ENCODE peak calls at places on chromosome 7, in six cellular contexts. D, B, T, C, J and H are unnamed samples.
A peak's percentile ranks its signal among the peaks of the same experiment; 100 is the strongest.

GRCh38 chr7:150722403-150723065 is 6.1 kb downstream of the GIMAP1 start:
- DNase-seq in D (no peak), B (no peak), T (no peak), C (no peak), J (no peak), H (no peak)

GRCh38 chr7:18685961-18686360 is 190.4 kb downstream of the HDAC9 start:
- DNase-seq in D (no peak), B (no peak), T (no peak), C (no peak), J (no peak), H (no peak)

GRCh38 chr7:116990056-116990455 is 36.8 kb downstream of the ST7 start:
- DNase-seq in D (no peak), B (no peak), T (no peak), C (no peak), J (no peak), H (no peak)

GRCh38 chr7:36207451-36208291 is 54.6 kb downstream of the EEPD1 start:
- DNase-seq in D (peak; percentile 79), B (no peak), T (peak; percentile 66), C (peak; percentile 54), J (peak; percentile 23), H (peak; percentile 63)

GRCh38 chr7:155764432-155764798 is 47.8 kb downstream of the SHH start:
- DNase-seq in D (no peak), B (no peak), T (no peak), C (no peak), J (peak; percentile 32), H (no peak)

GRCh38 chr7:127702938-127703337 is 50.9 kb downstream of the SND1 start:
- DNase-seq in D (no peak), B (no peak), T (no peak), C (peak; percentile 52), J (no peak), H (no peak)

GRCh38 chr7:151342811-151343210 is 1.2 kb downstream of the NUB1 start:
- DNase-seq in D (no peak), B (no peak), T (no peak), C (no peak), J (no peak), H (no peak)

GRCh38 chr7:64869912-64870562 is 33.0 kb upstream of the ZNF273 start:
- DNase-seq in D (no peak), B (no peak), T (no peak), C (no peak), J (no peak), H (no peak)

GRCh38 chr7:94656658-94656924 is 658 bp upstream of the SGCE start:
- DNase-seq in D (no peak), B (no peak), T (no peak), C (no peak), J (no peak), H (no peak)

GRCh38 chr7:123208793-123209192 is 9.0 kb upstream of the SLC13A1 start:
- DNase-seq in D (no peak), B (no peak), T (no peak), C (no peak), J (no peak), H (no peak)

GRCh38 chr7:129825554-129826267 is 127.0 kb downstream of the UBE2H start:
- DNase-seq in D (peak; percentile 88), B (peak; percentile 85), T (peak; percentile 93), C (peak; percentile 88), J (peak; percentile 91), H (peak; percentile 93)

GRCh38 chr7:135151162-135151932 is 3.5 kb downstream of the TMEM140 start:
- DNase-seq in D (no peak), B (no peak), T (no peak), C (no peak), J (no peak), H (no peak)

GRCh38 chr7:140403878-140404564 is at the start of gene RAB19:
- DNase-seq in D (no peak), B (peak; percentile 51), T (no peak), C (no peak), J (peak; percentile 57), H (no peak)

GRCh38 chr7:106377847-106378361 is 93.1 kb upstream of the NAMPT start:
- DNase-seq in D (no peak), B (no peak), T (no peak), C (no peak), J (no peak), H (no peak)

GRCh38 chr7:120675076-120675475 is 182.9 kb downstream of the TSPAN12 start:
- DNase-seq in D (no peak), B (no peak), T (no peak), C (no peak), J (no peak), H (no peak)

GRCh38 chr7:2112261-2113203 is 120.2 kb downstream of the MAD1L1 start:
- DNase-seq in D (no peak), B (no peak), T (no peak), C (no peak), J (no peak), H (no peak)

GRCh38 chr7:152355474-152356057 is 80.2 kb downstream of the KMT2C start:
- DNase-seq in D (no peak), B (no peak), T (no peak), C (no peak), J (no peak), H (no peak)

GRCh38 chr7:39431242-39431641 is 135.0 kb upstream of the YAE1 start:
- DNase-seq in D (no peak), B (no peak), T (no peak), C (no peak), J (no peak), H (no peak)

GRCh38 chr7:47067215-47067614 is 514.7 kb downstream of the TNS3 start:
- DNase-seq in D (no peak), B (no peak), T (no peak), C (no peak), J (no peak), H (no peak)

DNA sequence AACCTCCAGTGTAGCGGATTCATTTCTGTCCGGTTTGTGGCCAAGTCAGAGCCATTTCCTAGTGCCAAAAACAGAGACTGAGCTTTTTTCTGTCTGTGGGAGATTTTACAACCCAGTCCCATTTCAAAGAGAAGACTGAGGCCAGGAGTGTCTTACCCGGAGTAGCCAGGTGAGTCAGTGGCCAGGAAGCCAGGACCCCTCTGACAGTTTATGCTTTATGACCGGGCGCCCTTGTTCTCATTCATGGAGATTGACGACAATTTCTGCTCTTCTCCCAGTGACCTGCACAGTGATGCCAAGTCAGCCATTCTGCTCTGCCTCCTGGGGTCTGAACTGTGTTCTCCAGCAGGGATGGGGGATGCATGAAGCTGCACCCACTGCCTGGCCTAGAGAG is 681 bp upstream of the INMT start:
- DNase-seq in D (no peak), B (no peak), T (no peak), C (no peak), J (no peak), H (no peak)
- H3K27ac ChIP-seq in D (peak overlapping the region; percentile 78), B (peak overlapping the region; percentile 60), T (no peak overlapping the region), C (peak overlapping the region; percentile 71), J (no peak overlapping the region), H (no peak overlapping the region)

GRCh38 chr7:128745706-128746105 is 6.5 kb downstream of the CALU start:
- DNase-seq in D (no peak), B (no peak), T (no peak), C (no peak), J (no peak), H (no peak)

GRCh38 chr7:128743112-128743772 is 4.1 kb downstream of the CALU start:
- DNase-seq in D (no peak), B (no peak), T (no peak), C (no peak), J (no peak), H (no peak)

GRCh38 chr7:128742206-128742605 is 3.0 kb downstream of the CALU start:
- DNase-seq in D (no peak), B (no peak), T (no peak), C (no peak), J (no peak), H (no peak)

GRCh38 chr7:128741491-128741890 is 2.3 kb downstream of the CALU start:
- DNase-seq in D (no peak), B (no peak), T (no peak), C (no peak), J (no peak), H (no peak)

GRCh38 chr7:128744366-128744905 is 5.3 kb downstream of the CALU start:
- DNase-seq in D (no peak), B (no peak), T (no peak), C (no peak), J (no peak), H (no peak)
- H3K27ac ChIP-seq in D (no peak overlapping the region), B (no peak overlapping the region), T (no peak overlapping the region), C (no peak overlapping the region), J (no peak overlapping the region), H (no peak overlapping the region)

DNA sequence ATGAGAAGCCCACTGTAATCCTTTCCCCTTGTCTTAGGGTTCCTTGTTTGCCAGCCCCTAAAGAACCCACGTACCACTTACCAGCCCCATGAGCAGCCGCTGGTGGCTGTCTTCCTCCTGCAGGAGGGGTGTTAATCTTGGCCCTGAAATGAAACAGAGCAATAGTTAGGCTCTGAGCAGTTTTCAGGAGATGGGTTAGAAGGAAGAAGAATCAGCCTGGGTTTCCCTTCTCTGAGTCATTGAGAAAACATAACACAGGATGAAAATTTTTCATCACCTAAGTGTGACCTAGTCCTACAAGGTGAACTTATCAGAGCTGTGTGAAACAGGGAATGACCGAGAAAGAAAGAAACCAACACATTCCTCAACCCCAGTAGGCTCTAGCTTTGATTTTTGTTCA is 90.0 kb downstream of the GSAP start:
- DNase-seq in D (no peak), B (no peak), T (no peak), C (no peak), J (no peak), H (no peak)
- H3K27ac ChIP-seq in D (no peak overlapping the region), B (no peak overlapping the region), T (no peak overlapping the region), C (no peak overlapping the region), J (no peak overlapping the region), H (no peak overlapping the region)

GRCh38 chr7:23468721-23469149 is 1.6 kb downstream of the IGF2BP3 start:
- DNase-seq in D (no peak), B (no peak), T (no peak), C (no peak), J (no peak), H (no peak)

GRCh38 chr7:23470290-23471089 is at the start of gene IGF2BP3:
- DNase-seq in D (no peak), B (no peak), T (no peak), C (no peak), J (no peak), H (no peak)

GRCh38 chr7:23467731-23468720 is 2.3 kb downstream of the IGF2BP3 start:
- DNase-seq in D (no peak), B (no peak), T (no peak), C (no peak), J (no peak), H (no peak)

GRCh38 chr7:23469961-23470250 is 385 bp downstream of the IGF2BP3 start:
- DNase-seq in D (no peak), B (no peak), T (no peak), C (no peak), J (no peak), H (no peak)

DNA sequence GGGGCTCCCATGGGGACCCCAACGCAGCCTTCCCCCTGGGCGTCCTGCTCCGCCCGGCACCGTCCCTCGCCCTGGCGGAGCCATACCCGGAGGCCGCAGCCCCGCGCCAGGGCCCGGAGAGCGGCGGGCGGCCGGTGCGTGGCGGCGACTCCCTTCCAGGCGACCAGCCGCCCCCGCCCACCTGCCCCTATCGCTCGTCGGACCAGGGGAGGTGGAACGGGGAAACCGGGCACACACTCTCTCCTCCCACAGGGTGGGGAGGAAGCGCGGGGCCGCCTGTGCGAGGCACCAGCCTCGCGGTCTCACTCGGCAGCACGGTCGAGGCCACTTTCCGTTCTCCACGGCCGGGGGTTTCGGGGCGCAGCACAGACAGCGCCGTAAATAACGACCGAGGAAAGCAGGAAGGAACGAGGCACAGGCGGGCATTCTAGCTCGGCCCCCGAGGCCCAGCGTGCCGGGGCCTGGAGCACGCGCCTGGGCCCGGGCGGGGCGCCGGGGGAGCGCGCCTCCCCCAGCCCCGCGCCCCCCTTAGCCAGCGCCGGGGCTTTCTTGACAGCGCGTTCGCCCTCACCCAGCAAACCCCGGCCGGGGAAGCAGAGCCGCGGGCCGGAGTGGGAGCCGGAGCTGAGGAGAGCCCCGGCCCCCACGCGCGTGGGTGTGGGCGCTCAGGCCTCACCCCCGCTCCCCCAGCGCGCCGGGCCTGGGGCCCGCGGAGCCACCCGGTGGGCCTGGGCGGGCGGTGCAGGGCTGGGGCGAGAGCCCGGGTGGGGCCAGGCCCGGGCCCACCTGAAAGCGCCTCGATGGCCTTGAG is 936 bp downstream of the IGF2BP3 start:
- DNase-seq in D (no peak), B (no peak), T (no peak), C (no peak), J (peak; percentile 25), H (no peak)
- H3K27ac ChIP-seq in D (no peak overlapping the region), B (no peak overlapping the region), T (no peak overlapping the region), C (no peak overlapping the region), J (no peak overlapping the region), H (no peak overlapping the region)